ENCODE peak calls at places on chromosome 12, in seven cellular contexts. L is HCT116, B is SK-N-SH, X is HepG2, G is K562, Y is H1, S is GM12878. F is an unnamed sample.

GRCh38 chr12:48157889-48158370 is 615 bp upstream of the ASB8 start:
- DNase-seq in L (no peak), B (no peak), X (no peak), G (no peak), Y (no peak), S (no peak), F (no peak)

GRCh38 chr12:83823386-83824045 is 1089.1 kb downstream of the SLC6A15 start:
- DNase-seq in L (peak), B (peak), X (peak), G (no peak), Y (peak), S (no peak), F (peak)

GRCh38 chr12:75315518-75315917 is 14.6 kb downstream of the CAPS2 start:
- DNase-seq in L (no peak), B (no peak), X (no peak), G (no peak), Y (no peak), S (no peak), F (no peak)

GRCh38 chr12:80412343-80412953 is 31.6 kb upstream of the PTPRQ start:
- DNase-seq in L (peak), B (peak), X (peak), G (peak), Y (no peak), S (no peak), F (peak)

GRCh38 chr12:112370868-112371510 is 11.2 kb downstream of the HECTD4 start:
- DNase-seq in L (no peak), B (no peak), X (peak), G (no peak), Y (no peak), S (no peak), F (no peak)

GRCh38 chr12:13962699-13963098 is 18.7 kb downstream of the GRIN2B start:
- DNase-seq in L (peak), B (peak), X (peak), G (peak), Y (no peak), S (no peak), F (no peak)

GRCh38 chr12:132365226-132365625 is 35.8 kb upstream of the GALNT9 start:
- DNase-seq in L (no peak), B (no peak), X (no peak), G (no peak), Y (no peak), S (no peak), F (no peak)

GRCh38 chr12:99706736-99707473 is 59.4 kb downstream of the GARIN6 start:
- DNase-seq in L (no peak), B (no peak), X (no peak), G (no peak), Y (no peak), S (no peak), F (no peak)

GRCh38 chr12:71710276-71711125 is 24.6 kb downstream of the TMEM19 start:
- DNase-seq in L (peak), B (no peak), X (peak), G (no peak), Y (peak), S (no peak), F (peak)

GRCh38 chr12:45994736-45995135 is 4.4 kb upstream of the SCAF11 start:
- DNase-seq in L (no peak), B (peak), X (peak), G (no peak), Y (no peak), S (no peak), F (no peak)

GRCh38 chr12:53096089-53096741 is 1.3 kb upstream of the IGFBP6 start:
- DNase-seq in L (no peak), B (no peak), X (no peak), G (no peak), Y (no peak), S (no peak), F (no peak)

GRCh38 chr12:94157891-94158495 is 9.6 kb downstream of the PLXNC1 start:
- DNase-seq in L (no peak), B (no peak), X (no peak), G (no peak), Y (no peak), S (peak), F (no peak)

GRCh38 chr12:53068811-53069585 is 10.2 kb downstream of the SPRYD3 start:
- DNase-seq in L (no peak), B (no peak), X (no peak), G (no peak), Y (no peak), S (no peak), F (no peak)

GRCh38 chr12:124294686-124295315 is at the start of gene RFLNA:
- DNase-seq in L (no peak), B (peak), X (no peak), G (no peak), Y (no peak), S (no peak), F (no peak)

GRCh38 chr12:112322882-112323547 is 59.2 kb downstream of the HECTD4 start:
- DNase-seq in L (no peak), B (no peak), X (no peak), G (no peak), Y (no peak), S (no peak), F (no peak)

GRCh38 chr12:46830731-46831334 is 5.0 kb upstream of the SLC38A4 start:
- DNase-seq in L (no peak), B (no peak), X (no peak), G (no peak), Y (no peak), S (no peak), F (no peak)

GRCh38 chr12:64611430-64612286 is 1.4 kb downstream of the RASSF3 start:
- DNase-seq in L (no peak), B (peak), X (no peak), G (peak), Y (no peak), S (no peak), F (no peak)

GRCh38 chr12:3527181-3527580 is 36.2 kb downstream of the PRMT8 start:
- DNase-seq in L (peak), B (no peak), X (no peak), G (no peak), Y (no peak), S (no peak), F (no peak)

GRCh38 chr12:15540025-15540424 is 217.7 kb downstream of the PTPRO start:
- DNase-seq in L (no peak), B (no peak), X (no peak), G (no peak), Y (no peak), S (no peak), F (no peak)

GRCh38 chr12:57224973-57225679 is 4.4 kb upstream of the SHMT2 start:
- DNase-seq in L (no peak), B (no peak), X (no peak), G (no peak), Y (no peak), S (no peak), F (no peak)

GRCh38 chr12:77003244-77003643 is 62.1 kb downstream of the E2F7 start:
- DNase-seq in L (no peak), B (no peak), X (no peak), G (no peak), Y (no peak), S (no peak), F (no peak)

GRCh38 chr12:116502989-116503496 is 56.1 kb upstream of the MAP1LC3B2 start:
- DNase-seq in L (no peak), B (no peak), X (peak), G (no peak), Y (no peak), S (no peak), F (no peak)

GRCh38 chr12:11070999-11071398 is 8.9 kb upstream of the TAS2R46 start:
- DNase-seq in L (no peak), B (no peak), X (peak), G (no peak), Y (no peak), S (no peak), F (no peak)

GRCh38 chr12:130460611-130461478 is 123.2 kb downstream of the PIWIL1 start:
- DNase-seq in L (no peak), B (peak), X (no peak), G (no peak), Y (no peak), S (no peak), F (no peak)

GRCh38 chr12:115916910-115917668 is 360.4 kb downstream of the MED13L start:
- DNase-seq in L (peak), B (peak), X (peak), G (peak), Y (peak), S (no peak), F (peak)

GRCh38 chr12:111100554-111100953 is 180.2 kb upstream of the MYL2 start:
- DNase-seq in L (no peak), B (no peak), X (no peak), G (no peak), Y (no peak), S (no peak), F (no peak)

GRCh38 chr12:80320121-80320678 is 123.8 kb upstream of the PTPRQ start:
- DNase-seq in L (no peak), B (no peak), X (no peak), G (no peak), Y (peak), S (no peak), F (no peak)

GRCh38 chr12:873954-874353 is 75.5 kb downstream of the RAD52 start:
- DNase-seq in L (no peak), B (no peak), X (peak), G (no peak), Y (no peak), S (no peak), F (no peak)

GRCh38 chr12:93316623-93316971 is 61.1 kb upstream of the NUDT4 start:
- DNase-seq in L (no peak), B (no peak), X (no peak), G (no peak), Y (no peak), S (no peak), F (no peak)

GRCh38 chr12:54258286-54258685 is 21.6 kb downstream of the CBX5 start:
- DNase-seq in L (no peak), B (no peak), X (no peak), G (no peak), Y (no peak), S (no peak), F (no peak)

GRCh38 chr12:19873146-19873545 is 433.9 kb downstream of the AEBP2 start:
- DNase-seq in L (no peak), B (no peak), X (no peak), G (no peak), Y (no peak), S (no peak), F (no peak)
- TF ChIP-seq SIN3A in L (no peak), B (no peak), X (no peak), G (no peak), Y (no peak), S (no peak), F (no peak)

DNA sequence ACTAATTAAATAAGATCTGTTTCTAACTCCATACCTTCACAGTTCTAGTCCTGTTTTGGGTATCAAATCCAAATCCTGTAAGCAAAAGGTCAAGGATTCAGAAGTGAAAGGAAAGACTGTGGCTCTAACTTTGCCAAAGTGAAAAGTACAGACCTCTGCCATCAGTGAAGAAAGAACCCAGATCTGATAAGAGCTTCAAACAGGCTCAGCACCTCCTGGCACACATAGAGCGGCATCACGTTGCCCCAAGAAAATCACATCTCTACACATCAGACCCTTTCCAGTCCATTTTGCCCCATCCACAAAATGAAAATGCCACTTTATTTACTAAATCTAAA is 23.2 kb downstream of the CLIP1 start:
- DNase-seq in L (no peak), B (no peak), X (no peak), G (peak), Y (no peak), S (no peak), F (no peak)
- H3K4me3 ChIP-seq in L (no peak), B (peak), X (peak), G (peak), Y (no peak), S (no peak), F (peak)

GRCh38 chr12:117981267-117981666 is 12.5 kb upstream of the KSR2 start:
- DNase-seq in L (no peak), B (no peak), X (no peak), G (no peak), Y (no peak), S (no peak), F (no peak)

GRCh38 chr12:117985182-117985581 is 16.4 kb upstream of the KSR2 start:
- DNase-seq in L (peak), B (no peak), X (no peak), G (no peak), Y (no peak), S (no peak), F (no peak)

GRCh38 chr12:117986705-117987469 is 18.1 kb upstream of the KSR2 start:
- DNase-seq in L (peak), B (no peak), X (no peak), G (no peak), Y (no peak), S (no peak), F (no peak)
- H3K27ac ChIP-seq in L (peak), B (peak), X (no peak), G (no peak), Y (no peak), S (no peak), F (no peak)

GRCh38 chr12:88746386-88746785 is 166.1 kb upstream of the KITLG start:
- DNase-seq in L (no peak), B (no peak), X (no peak), G (no peak), Y (no peak), S (no peak), F (no peak)

GRCh38 chr12:88743946-88744685 is 163.8 kb upstream of the KITLG start:
- DNase-seq in L (no peak), B (no peak), X (no peak), G (no peak), Y (no peak), S (no peak), F (no peak)
- TF ChIP-seq SIN3A in L (no peak), B (no peak), X (no peak), G (no peak), Y (no peak), S (no peak), F (no peak)

GRCh38 chr12:121581681-121582439 is 1.0 kb upstream of the KDM2B start:
- DNase-seq in L (no peak), B (peak), X (no peak), G (peak), Y (no peak), S (no peak), F (no peak)
- H3K4me3 ChIP-seq in L (no peak), B (peak), X (peak), G (peak), Y (peak), S (peak), F (peak)